ENCODE peak calls at places on chromosomes 5 and 9, in six cellular contexts. One of them, this sample, is unnamed. For H3K4me1, the result is how much of the 10 kb centered on the place peaks cover.

GRCh38 chr5:93724791-93725190 is 16.6 kb downstream of the POU5F2 start:
- DNase-seq in K562: no peak
- DNase-seq in IMR-90: no peak
- DNase-seq in spleen: no peak
- DNase-seq in adrenal gland: no peak
- DNase-seq in HCT116: no peak
- DNase-seq in this sample: no peak

GRCh38 chr5:72141440-72142271 is 34.4 kb downstream of the MAP1B start:
- DNase-seq in adrenal gland: peak
- DNase-seq in HCT116: no peak
- DNase-seq in spleen: no peak
- DNase-seq in K562: no peak
- DNase-seq in IMR-90: peak
- DNase-seq in this sample: peak

GRCh38 chr5:127587246-127587917 is 61.5 kb upstream of the CTXN3 start:
- DNase-seq in K562: no peak
- DNase-seq in HCT116: no peak
- DNase-seq in IMR-90: no peak
- DNase-seq in spleen: no peak
- DNase-seq in adrenal gland: no peak
- DNase-seq in this sample: no peak

GRCh38 chr5:95859327-95860060 is 37.0 kb upstream of the GLRX start:
- DNase-seq in K562: no peak
- DNase-seq in spleen: no peak
- DNase-seq in HCT116: no peak
- DNase-seq in adrenal gland: peak
- DNase-seq in IMR-90: no peak
- DNase-seq in this sample: no peak

GRCh38 chr5:111656580-111656979 is 100.4 kb downstream of the NREP start:
- DNase-seq in adrenal gland: no peak
- DNase-seq in K562: no peak
- DNase-seq in spleen: no peak
- DNase-seq in HCT116: no peak
- DNase-seq in IMR-90: no peak
- DNase-seq in this sample: no peak

GRCh38 chr5:14753947-14754346 is 89.4 kb downstream of the OTULIN start:
- DNase-seq in IMR-90: peak
- DNase-seq in K562: no peak
- DNase-seq in adrenal gland: no peak
- DNase-seq in spleen: no peak
- DNase-seq in HCT116: no peak
- DNase-seq in this sample: no peak

GRCh38 chr5:124474821-124475220 is 271.6 kb downstream of the ZNF608 start:
- DNase-seq in IMR-90: peak
- DNase-seq in adrenal gland: no peak
- DNase-seq in HCT116: no peak
- DNase-seq in spleen: no peak
- DNase-seq in K562: no peak
- DNase-seq in this sample: no peak

GRCh38 chr9:76766126-76766525 is 1.9 kb downstream of the PCA3 start:
- DNase-seq in IMR-90: no peak
- DNase-seq in K562: no peak
- DNase-seq in HCT116: no peak
- DNase-seq in spleen: no peak
- DNase-seq in adrenal gland: no peak
- DNase-seq in this sample: no peak

GRCh38 chr5:10331341-10331796 is 22.1 kb upstream of the MARCHF6 start:
- DNase-seq in K562: no peak
- DNase-seq in spleen: no peak
- DNase-seq in HCT116: no peak
- DNase-seq in adrenal gland: peak
- DNase-seq in IMR-90: peak
- DNase-seq in this sample: peak

GRCh38 chr9:125863920-125864319 is 116.7 kb downstream of the PBX3 start:
- DNase-seq in IMR-90: no peak
- DNase-seq in K562: no peak
- DNase-seq in HCT116: no peak
- DNase-seq in adrenal gland: no peak
- DNase-seq in spleen: no peak
- DNase-seq in this sample: no peak

GRCh38 chr9:69020746-69021145 is 6.8 kb upstream of the PRKACG start:
- DNase-seq in spleen: no peak
- DNase-seq in adrenal gland: no peak
- DNase-seq in IMR-90: no peak
- DNase-seq in K562: peak
- DNase-seq in HCT116: no peak
- DNase-seq in this sample: no peak

GRCh38 chr5:151214614-151215545 is 9.0 kb downstream of the CCDC69 start:
- DNase-seq in HCT116: no peak
- DNase-seq in K562: no peak
- DNase-seq in adrenal gland: peak
- DNase-seq in spleen: peak
- DNase-seq in IMR-90: no peak
- DNase-seq in this sample: no peak

GRCh38 chr5:112594060-112594850 is 143.4 kb upstream of the APC start:
- DNase-seq in spleen: no peak
- DNase-seq in HCT116: no peak
- DNase-seq in adrenal gland: no peak
- DNase-seq in K562: no peak
- DNase-seq in IMR-90: no peak
- DNase-seq in this sample: no peak

GRCh38 chr5:68991279-68991678 is 102.5 kb upstream of the SLC30A5 start:
- DNase-seq in adrenal gland: no peak
- DNase-seq in IMR-90: no peak
- DNase-seq in spleen: no peak
- DNase-seq in K562: no peak
- DNase-seq in HCT116: no peak
- DNase-seq in this sample: no peak

GRCh38 chr9:84751921-84752320 is 82.4 kb downstream of the NTRK2 start:
- DNase-seq in IMR-90: no peak
- DNase-seq in K562: no peak
- DNase-seq in adrenal gland: no peak
- DNase-seq in spleen: no peak
- DNase-seq in HCT116: no peak
- DNase-seq in this sample: no peak

GRCh38 chr9:128107971-128108783 is 19.4 kb downstream of the PTGES2 start:
- DNase-seq in adrenal gland: no peak
- DNase-seq in IMR-90: no peak
- DNase-seq in spleen: peak
- DNase-seq in K562: no peak
- DNase-seq in HCT116: no peak
- DNase-seq in this sample: no peak
- TF ChIP-seq POLR2A in adrenal gland: no peak
- TF ChIP-seq POLR2A in IMR-90: peak
- TF ChIP-seq POLR2A in spleen: no peak
- TF ChIP-seq POLR2A in K562: peak
- TF ChIP-seq POLR2A in HCT116: no peak
- TF ChIP-seq POLR2A in this sample: no peak

GRCh38 chr5:77076961-77077820 is 9.9 kb downstream of the ZBED3 start:
- DNase-seq in spleen: peak
- DNase-seq in HCT116: no peak
- DNase-seq in adrenal gland: peak
- DNase-seq in IMR-90: peak
- DNase-seq in K562: peak
- DNase-seq in this sample: peak
- TF ChIP-seq CTCF in spleen: no peak
- TF ChIP-seq CTCF in HCT116: no peak
- TF ChIP-seq CTCF in adrenal gland: no peak
- TF ChIP-seq CTCF in IMR-90: peak
- TF ChIP-seq CTCF in K562: peak
- TF ChIP-seq CTCF in this sample: peak

GRCh38 chr5:141914797-141915196 is 8.9 kb upstream of the DELE1 start:
- DNase-seq in IMR-90: no peak
- DNase-seq in adrenal gland: no peak
- DNase-seq in HCT116: no peak
- DNase-seq in spleen: no peak
- DNase-seq in K562: no peak
- DNase-seq in this sample: no peak

GRCh38 chr5:141916522-141916921 is 7.1 kb upstream of the DELE1 start:
- DNase-seq in K562: no peak
- DNase-seq in spleen: no peak
- DNase-seq in HCT116: no peak
- DNase-seq in adrenal gland: no peak
- DNase-seq in IMR-90: no peak
- DNase-seq in this sample: no peak

GRCh38 chr5:141914154-141914743 is 9.4 kb upstream of the DELE1 start:
- DNase-seq in adrenal gland: peak
- DNase-seq in IMR-90: no peak
- DNase-seq in HCT116: no peak
- DNase-seq in K562: peak
- DNase-seq in spleen: peak
- DNase-seq in this sample: peak

GRCh38 chr5:141917760-141918159 is 5.9 kb upstream of the DELE1 start:
- DNase-seq in spleen: no peak
- DNase-seq in K562: no peak
- DNase-seq in IMR-90: no peak
- DNase-seq in HCT116: no peak
- DNase-seq in adrenal gland: no peak
- DNase-seq in this sample: no peak

DNA sequence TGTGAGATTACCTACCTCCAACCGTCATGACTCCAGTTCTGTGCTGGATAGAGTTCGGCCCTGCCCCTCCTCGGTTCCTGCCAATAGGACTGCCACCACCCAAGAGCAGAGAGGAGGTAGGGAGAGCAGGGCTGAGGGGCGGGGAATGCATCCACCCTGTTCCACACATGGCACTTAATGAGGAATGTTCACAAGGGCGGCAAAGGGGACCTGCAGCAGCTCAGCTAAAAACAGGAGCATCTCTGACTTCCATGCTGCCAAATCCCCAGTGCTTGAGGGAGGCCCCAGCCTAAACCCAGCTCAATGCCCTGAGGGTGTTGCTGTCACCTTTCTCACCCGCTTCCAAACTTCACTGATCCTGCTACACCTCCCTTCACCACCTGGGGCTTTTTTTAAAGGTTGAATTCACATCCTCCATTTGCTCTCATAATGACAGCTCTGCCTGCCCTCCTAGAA is 7.8 kb upstream of the DELE1 start:
- DNase-seq in adrenal gland: no peak
- DNase-seq in IMR-90: no peak
- DNase-seq in HCT116: peak
- DNase-seq in K562: no peak
- DNase-seq in spleen: no peak
- DNase-seq in this sample: no peak
- H3K4me1 ChIP-seq in adrenal gland: under half
- H3K4me1 ChIP-seq in IMR-90: under half
- H3K4me1 ChIP-seq in HCT116: under half
- H3K4me1 ChIP-seq in K562: under half
- H3K4me1 ChIP-seq in spleen: under half
- H3K4me1 ChIP-seq in this sample: under half

GRCh38 chr9:109996936-109997580 is 210.9 kb downstream of the C9orf152 start:
- DNase-seq in K562: no peak
- DNase-seq in HCT116: no peak
- DNase-seq in IMR-90: no peak
- DNase-seq in adrenal gland: no peak
- DNase-seq in spleen: no peak
- DNase-seq in this sample: no peak
- TF ChIP-seq POLR2A in K562: no peak
- TF ChIP-seq POLR2A in HCT116: no peak
- TF ChIP-seq POLR2A in IMR-90: no peak
- TF ChIP-seq POLR2A in adrenal gland: no peak
- TF ChIP-seq POLR2A in spleen: no peak
- TF ChIP-seq POLR2A in this sample: no peak

DNA sequence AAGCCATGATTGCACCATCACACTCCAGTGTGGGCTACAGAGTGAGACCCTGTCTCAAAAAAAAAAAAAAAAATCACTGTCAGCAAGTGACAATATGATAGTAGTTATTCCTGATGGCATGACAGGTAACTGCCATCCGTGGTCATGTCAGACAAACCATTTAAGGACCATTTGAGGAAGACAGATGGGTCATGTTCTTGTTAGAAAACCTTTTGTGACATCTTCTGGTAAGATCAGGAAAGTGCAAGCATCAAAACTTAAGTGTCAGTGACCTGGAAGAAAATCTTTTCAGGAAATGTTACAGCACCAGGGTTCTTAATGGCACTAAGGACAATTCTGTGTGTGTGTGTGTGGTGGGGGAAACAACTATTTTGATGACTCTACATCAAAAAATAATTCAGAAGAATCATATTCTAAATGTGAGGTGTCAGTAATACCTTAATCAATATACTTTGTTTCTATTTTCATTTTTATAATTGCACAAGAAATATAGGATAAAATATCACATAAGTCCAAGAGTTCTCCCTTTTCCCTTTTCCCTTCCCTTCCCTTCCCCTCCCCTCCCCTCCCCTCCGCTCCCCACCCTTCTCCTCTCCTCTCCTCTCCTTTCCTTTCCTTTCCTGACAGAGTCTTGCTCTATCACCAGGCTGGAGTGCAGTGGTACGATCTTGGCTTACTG is 17.8 kb downstream of the SLC38A9 start:
- DNase-seq in K562: no peak
- DNase-seq in spleen: no peak
- DNase-seq in adrenal gland: no peak
- DNase-seq in IMR-90: peak
- DNase-seq in HCT116: peak
- DNase-seq in this sample: no peak
- TF ChIP-seq CTCF in K562: peak
- TF ChIP-seq CTCF in spleen: no peak
- TF ChIP-seq CTCF in adrenal gland: no peak
- TF ChIP-seq CTCF in IMR-90: peak
- TF ChIP-seq CTCF in HCT116: peak
- TF ChIP-seq CTCF in this sample: peak

GRCh38 chr9:122930541-122930932 is 775 bp downstream of the ZBTB26 start:
- DNase-seq in IMR-90: no peak
- DNase-seq in K562: no peak
- DNase-seq in spleen: no peak
- DNase-seq in adrenal gland: no peak
- DNase-seq in HCT116: no peak
- DNase-seq in this sample: no peak
- H3K4me1 ChIP-seq in IMR-90: under half
- H3K4me1 ChIP-seq in K562: under half
- H3K4me1 ChIP-seq in spleen: under half
- H3K4me1 ChIP-seq in adrenal gland: under half
- H3K4me1 ChIP-seq in HCT116: under half
- H3K4me1 ChIP-seq in this sample: under half

GRCh38 chr9:96418920-96419690 is 935 bp upstream of the ZNF367 start:
- DNase-seq in HCT116: no peak
- DNase-seq in K562: peak
- DNase-seq in spleen: peak
- DNase-seq in IMR-90: peak
- DNase-seq in adrenal gland: peak
- DNase-seq in this sample: peak
- TF ChIP-seq POLR2A in HCT116: peak
- TF ChIP-seq POLR2A in K562: peak
- TF ChIP-seq POLR2A in spleen: no peak
- TF ChIP-seq POLR2A in IMR-90: peak
- TF ChIP-seq POLR2A in adrenal gland: peak
- TF ChIP-seq POLR2A in this sample: no peak

GRCh38 chr9:74379718-74380117 is 117.4 kb upstream of the RORB start:
- DNase-seq in spleen: no peak
- DNase-seq in K562: peak
- DNase-seq in HCT116: peak
- DNase-seq in IMR-90: no peak
- DNase-seq in adrenal gland: peak
- DNase-seq in this sample: peak
- TF ChIP-seq CTCF in spleen: no peak
- TF ChIP-seq CTCF in K562: peak
- TF ChIP-seq CTCF in HCT116: peak
- TF ChIP-seq CTCF in IMR-90: no peak
- TF ChIP-seq CTCF in adrenal gland: no peak
- TF ChIP-seq CTCF in this sample: no peak